ENCODE peak calls at places on chromosomes 3 and 15, in four cellular contexts. W is BJ, H is thyroid gland, J is body of pancreas. D is an unnamed sample.

GRCh38 chr3:128051459-128051836 is 789 bp upstream of the SEC61A1 start:
- DNase-seq in J (no peak), W (no peak), H (no peak), D (no peak)

GRCh38 chr3:17806876-17807275 is 64.4 kb upstream of the TBC1D5 start:
- DNase-seq in J (no peak), W (no peak), H (no peak), D (no peak)

GRCh38 chr3:53045107-53045783 is 628 bp downstream of the SFMBT1 start:
- DNase-seq in H (peak; percentile 61), W (no peak), J (peak; percentile 72), D (peak; percentile 91)

GRCh38 chr15:89531796-89532537 is 35.6 kb upstream of the RHCG start:
- DNase-seq in W (no peak), H (no peak), J (no peak), D (no peak)

GRCh38 chr3:180707921-180708320 is 28.6 kb upstream of the CCDC39 start:
- DNase-seq in W (no peak), J (no peak), H (no peak), D (peak; percentile 4)

GRCh38 chr3:58049143-58049785 is 41.0 kb downstream of the FLNB start:
- DNase-seq in H (peak; percentile 87), W (no peak), J (peak; percentile 82), D (peak; percentile 66)

GRCh38 chr3:140416686-140417085 is 261.2 kb upstream of the TRIM42 start:
- DNase-seq in J (no peak), H (peak; percentile 30), W (no peak), D (no peak)

GRCh38 chr15:71826196-71826595 is 15.8 kb downstream of the NR2E3 start:
- DNase-seq in J (no peak), H (no peak), W (no peak), D (no peak)

GRCh38 chr3:158269896-158270295 is 160.0 kb downstream of the RSRC1 start:
- DNase-seq in J (no peak), H (no peak), W (no peak), D (peak; percentile 2)

GRCh38 chr15:27235689-27236088 is 264.7 kb downstream of the GABRG3 start:
- DNase-seq in H (no peak), W (no peak), J (no peak), D (no peak)

GRCh38 chr15:52559583-52559982 is 9.2 kb downstream of the ARPP19 start:
- DNase-seq in J (no peak), H (no peak), W (no peak), D (no peak)

GRCh38 chr3:132783152-132783551 is 60.9 kb upstream of the NPHP3 start:
- DNase-seq in J (no peak), W (no peak), H (no peak), D (peak; percentile 13)

GRCh38 chr3:161423911-161424522 is 52.7 kb upstream of the SPTSSB start:
- DNase-seq in W (no peak), J (no peak), H (no peak), D (peak; percentile 45)

GRCh38 chr15:77517579-77517978 is 96.9 kb downstream of the HMG20A start:
- DNase-seq in H (no peak), J (no peak), W (no peak), D (peak; percentile 9)

GRCh38 chr3:29594261-29594660 is 313.4 kb downstream of the RBMS3 start:
- DNase-seq in J (no peak), W (no peak), H (no peak), D (no peak)

DNA sequence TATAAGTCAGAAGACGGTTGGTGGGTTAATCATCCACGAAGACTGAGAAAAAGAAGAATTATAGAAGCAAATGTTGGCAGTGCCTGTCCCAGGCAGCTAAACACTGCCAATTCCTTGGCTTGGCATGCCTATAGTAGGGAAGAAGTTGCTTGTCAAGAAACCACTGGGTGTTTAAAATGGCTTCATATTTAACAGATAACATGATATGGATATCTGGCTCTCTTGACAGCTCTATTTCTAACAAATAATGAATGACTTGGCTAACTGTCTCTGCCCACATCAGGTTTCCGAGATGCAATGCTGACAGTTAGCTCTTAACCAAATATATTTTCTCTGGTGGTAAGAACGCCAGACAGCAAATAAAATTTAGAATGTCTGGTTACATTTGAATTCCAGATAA is 341.7 kb upstream of the KCNMB2 start:
- DNase-seq in W (no peak), J (no peak), H (no peak), D (no peak)
- H3K27me3 ChIP-seq in W (no peaks in the 10 kb centered on the region), J (no peaks in the 10 kb centered on the region), H (no peaks in the 10 kb centered on the region), D (no peaks in the 10 kb centered on the region)

DNA sequence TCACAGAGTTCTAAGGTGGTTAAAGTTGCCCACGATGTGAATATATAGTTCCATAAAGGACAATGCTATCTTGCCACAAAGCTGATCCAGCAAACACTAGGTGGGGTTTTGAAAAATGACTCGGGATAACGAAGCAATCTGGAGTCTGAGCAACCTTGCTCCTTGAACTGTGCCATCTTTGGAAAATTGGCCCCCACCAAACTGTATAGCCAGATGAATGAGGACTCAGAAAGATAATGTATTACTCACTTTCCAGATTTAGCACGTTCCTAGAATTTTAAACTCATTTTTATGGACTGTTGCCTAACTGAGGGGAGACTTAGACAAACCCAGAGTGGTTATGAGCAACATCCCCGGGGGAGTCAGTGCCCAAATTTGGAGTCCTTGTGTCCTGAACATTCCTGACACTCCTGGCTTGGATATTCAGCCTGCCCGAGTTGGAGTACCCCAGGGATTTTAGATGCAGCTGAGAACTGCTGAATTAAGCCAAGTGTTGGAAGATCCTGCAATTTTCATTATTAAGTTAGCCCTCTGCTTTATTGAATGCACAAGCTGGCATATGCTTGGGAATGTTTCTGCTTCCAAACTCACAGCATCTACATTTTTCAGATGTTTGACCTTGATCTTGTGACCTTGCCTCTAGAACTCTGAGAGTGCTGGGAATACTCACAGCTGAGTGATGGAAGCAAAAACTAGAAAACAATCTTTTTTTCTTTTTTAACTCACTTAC is 8.8 kb upstream of the MAGI1 start:
- DNase-seq in W (peak; percentile 79), H (peak; percentile 40), J (no peak), D (no peak)
- H3K4me3 ChIP-seq in W (no peak overlapping the region), H (no peak overlapping the region), J (no peak overlapping the region), D (no peak overlapping the region)

GRCh38 chr3:44659434-44659833 is 10.9 kb downstream of the ZNF35 start:
- DNase-seq in W (no peak), J (no peak), H (no peak), D (no peak)

GRCh38 chr3:44661189-44661588 is 12.7 kb downstream of the ZNF35 start:
- DNase-seq in J (no peak), W (no peak), H (no peak), D (peak; percentile 27)

DNA sequence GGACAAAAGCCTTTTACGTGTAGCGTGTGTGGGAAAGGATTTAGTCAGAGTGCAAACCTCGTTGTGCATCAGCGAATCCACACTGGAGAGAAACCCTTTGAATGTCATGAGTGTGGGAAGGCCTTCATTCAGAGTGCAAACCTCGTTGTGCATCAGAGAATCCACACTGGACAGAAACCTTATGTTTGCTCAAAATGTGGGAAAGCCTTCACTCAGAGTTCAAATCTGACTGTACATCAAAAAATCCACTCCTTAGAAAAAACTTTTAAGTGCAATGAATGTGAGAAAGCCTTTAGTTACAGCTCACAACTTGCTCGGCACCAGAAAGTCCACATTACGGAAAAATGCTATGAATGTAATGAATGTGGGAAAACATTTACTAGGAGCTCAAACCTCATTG is 10.5 kb downstream of the ZNF35 start:
- DNase-seq in J (no peak), H (no peak), W (no peak), D (no peak)
- H3K36me3 ChIP-seq in J (peaks cover 26% of the 10 kb centered on the region), H (peaks cover 28% of the 10 kb centered on the region), W (peaks cover 14% of the 10 kb centered on the region), D (peaks cover 26% of the 10 kb centered on the region)

DNA sequence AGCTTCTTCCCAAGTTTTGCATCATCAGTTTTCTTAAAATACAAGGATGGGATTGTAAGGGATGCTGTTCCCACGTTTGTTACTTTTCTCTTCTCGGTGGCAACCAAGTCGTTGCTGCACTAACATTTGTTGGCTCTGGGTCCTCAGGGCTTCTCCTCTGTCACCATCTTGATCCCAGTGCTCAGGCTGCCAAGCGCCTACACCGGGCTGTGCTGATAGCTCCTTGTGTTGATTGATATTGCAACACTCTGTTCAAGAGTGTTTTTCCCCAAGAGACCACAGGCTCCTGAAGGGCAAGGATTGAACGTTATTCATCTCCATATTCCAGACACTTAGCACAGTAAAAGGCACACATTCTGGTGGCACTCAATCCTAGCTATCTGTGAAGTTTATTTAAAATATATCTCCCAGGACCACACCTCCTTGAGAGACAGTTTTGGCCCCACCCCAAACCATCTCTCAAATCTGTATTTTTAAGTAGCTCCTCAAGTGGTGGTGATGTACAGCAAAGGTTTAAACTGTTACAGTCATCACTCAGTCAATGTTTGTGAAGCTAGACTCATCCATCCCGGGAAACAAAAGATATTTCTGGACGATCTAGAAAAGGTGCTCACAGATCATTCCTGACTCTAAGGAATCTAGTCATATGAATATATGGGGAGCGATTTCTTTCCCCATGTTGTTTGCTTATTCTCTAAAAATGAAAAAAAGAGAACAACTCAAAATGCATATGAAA is 38.4 kb upstream of the FOXP1 start:
- DNase-seq in W (no peak), H (no peak), J (no peak), D (no peak)
- H3K27me3 ChIP-seq in W (peaks cover 6% of the 10 kb centered on the region), H (no peaks in the 10 kb centered on the region), J (no peaks in the 10 kb centered on the region), D (no peaks in the 10 kb centered on the region)

GRCh38 chr15:78943692-78944091 is 1.2 kb downstream of the CTSH start:
- DNase-seq in H (no peak), J (no peak), W (no peak), D (peak; percentile 56)

GRCh38 chr15:78944202-78944625 is 632 bp downstream of the CTSH start:
- DNase-seq in W (no peak), H (peak; percentile 20), J (no peak), D (no peak)

GRCh38 chr15:78946493-78946892 is 1.6 kb upstream of the CTSH start:
- DNase-seq in H (no peak), W (no peak), J (no peak), D (peak; percentile 5)

GRCh38 chr15:78942741-78943140 is 2.1 kb downstream of the CTSH start:
- DNase-seq in J (no peak), W (no peak), H (no peak), D (no peak)

GRCh38 chr15:78944669-78945407 is at the start of gene CTSH:
- DNase-seq in H (peak; percentile 85), J (peak; percentile 84), W (no peak), D (peak; percentile 98)
- H3K4me3 ChIP-seq in H (peak within 1 kb of the TSS; percentile 65), J (peak within 1 kb of the TSS; percentile 52), W (peak within 1 kb of the TSS; percentile 46), D (peak within 1 kb of the TSS; percentile 58)

GRCh38 chr3:47605646-47606045 is 27.0 kb upstream of the CSPG5 start:
- DNase-seq in H (no peak), J (no peak), W (no peak), D (no peak)
- H3K36me3 ChIP-seq in H (peaks cover 22% of the 10 kb centered on the region), J (peaks cover 21% of the 10 kb centered on the region), W (peaks cover 14% of the 10 kb centered on the region), D (peaks cover 38% of the 10 kb centered on the region)

DNA sequence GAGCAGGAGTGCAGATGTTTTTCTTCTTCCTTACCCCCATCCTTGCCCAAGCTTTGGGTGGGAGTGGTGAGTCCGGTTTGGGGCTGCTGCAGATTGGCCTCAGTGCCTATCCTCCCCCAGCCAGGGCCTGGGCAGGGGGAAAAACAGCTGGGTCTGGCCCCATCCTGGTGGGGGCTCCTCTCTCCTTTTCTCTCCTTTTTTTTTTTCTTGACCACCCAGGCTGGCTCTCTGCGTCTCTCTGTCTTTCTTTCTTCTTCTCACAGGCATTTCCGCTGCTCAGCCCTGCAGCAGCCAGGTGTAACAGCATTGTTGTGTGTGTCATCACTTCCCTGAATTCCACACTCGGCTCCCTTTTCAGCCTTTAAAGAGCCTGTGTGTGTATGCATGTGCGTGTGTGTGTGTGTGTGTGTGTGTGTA is 2.0 kb downstream of the FOXL2NB start:
- DNase-seq in W (no peak), H (no peak), J (no peak), D (peak; percentile 74)
- H3K27me3 ChIP-seq in W (peaks cover 57% of the 10 kb centered on the region), H (peaks cover 53% of the 10 kb centered on the region), J (no peaks in the 10 kb centered on the region), D (peaks cover 80% of the 10 kb centered on the region)

GRCh38 chr3:4897765-4898453 is 81.3 kb upstream of the BHLHE40 start:
- DNase-seq in W (no peak), J (no peak), H (no peak), D (no peak)
- H3K4me3 ChIP-seq in W (no peak overlapping the region), J (no peak overlapping the region), H (no peak overlapping the region), D (no peak overlapping the region)